ENCODE peak calls at places on chromosomes 4 and X, in seven cellular contexts. L is lung, M is testis, E is mucosa of descending colon, Z is GM12878, H is fibroblast of mammary gland, Y is A549. P is an unnamed sample.

GRCh38 chrX:108380222-108380621 is 58.0 kb downstream of the COL4A6 start:
- DNase-seq in H (no peak), L (no peak), Z (no peak), Y (no peak), M (no peak), E (no peak), P (no peak)

GRCh38 chrX:148741441-148741840 is 241.0 kb downstream of the AFF2 start:
- DNase-seq in Z (no peak), L (no peak), E (no peak), Y (no peak), H (no peak), M (peak), P (no peak)

GRCh38 chrX:1118572-1119199 is 93.8 kb downstream of the CRLF2 start:
- DNase-seq in Z (no peak), E (no peak), Y (no peak), M (no peak), L (no peak), H (no peak), P (no peak)

GRCh38 chrX:9327747-9328145 is 137.1 kb upstream of the TBL1X start:
- DNase-seq in H (peak), E (no peak), M (no peak), Z (no peak), Y (peak), L (no peak), P (no peak)

GRCh38 chr4:10783351-10783750 is 98.8 kb upstream of the CLNK start:
- DNase-seq in L (no peak), Z (no peak), M (peak), E (no peak), Y (no peak), H (peak), P (no peak)

GRCh38 chr4:40337081-40337480 is 1.9 kb downstream of the CHRNA9 start:
- DNase-seq in Z (no peak), M (no peak), E (no peak), L (no peak), Y (no peak), H (no peak), P (no peak)

GRCh38 chrX:134868766-134869495 is 121.9 kb upstream of the SMIM10 start:
- DNase-seq in E (no peak), Y (peak), L (no peak), H (peak), M (no peak), Z (no peak), P (no peak)

GRCh38 chr4:110510955-110511544 is 35.1 kb downstream of the ENPEP start:
- DNase-seq in E (no peak), Z (no peak), Y (peak), M (no peak), H (peak), L (no peak), P (peak)

GRCh38 chr4:6763330-6763851 is 19.1 kb upstream of the KIAA0232 start:
- DNase-seq in L (no peak), H (no peak), Z (no peak), Y (peak), M (no peak), E (peak), P (no peak)

GRCh38 chr4:139872274-139872673 is 206.7 kb downstream of the MGST2 start:
- DNase-seq in E (no peak), H (peak), L (no peak), Z (no peak), Y (peak), M (no peak), P (no peak)

GRCh38 chr4:20638825-20639224 is 61.4 kb upstream of the PACRGL start:
- DNase-seq in M (no peak), Z (no peak), E (no peak), Y (no peak), H (no peak), L (no peak), P (no peak)

GRCh38 chr4:138832563-138832962 is 183.0 kb upstream of the NOCT start:
- DNase-seq in M (no peak), H (no peak), E (no peak), Z (no peak), L (no peak), Y (no peak), P (no peak)

DNA sequence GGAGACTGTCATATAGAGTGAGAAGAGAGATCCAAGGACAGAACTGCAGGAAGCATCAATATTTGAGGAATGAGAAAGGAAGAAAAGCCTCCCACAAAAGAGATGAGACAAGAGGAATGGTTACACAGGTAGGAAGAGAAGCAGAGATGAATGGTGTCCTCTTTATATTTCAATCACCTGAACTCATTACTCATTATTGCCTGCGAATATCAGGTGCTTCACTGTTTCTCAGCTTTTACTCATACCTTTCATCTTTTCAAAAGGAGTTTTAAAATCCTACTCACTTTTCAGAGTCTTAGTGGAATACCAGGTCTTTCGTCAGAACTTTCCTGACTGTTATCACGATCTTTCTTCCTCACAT is 14.9 kb upstream of the SEC24D start:
- DNase-seq in L (no peak), Z (no peak), H (no peak), M (no peak), Y (no peak), E (no peak), P (no peak)
- H3K4me3 ChIP-seq in L (peak), Z (peak), H (no peak), M (peak), Y (no peak), E (no peak), P (peak)

GRCh38 chr4:107044170-107044569 is 8.1 kb upstream of the DKK2 start:
- DNase-seq in L (no peak), M (peak), H (peak), Z (no peak), E (no peak), Y (no peak), P (no peak)
- TF ChIP-seq CTCF in L (no peak), M (no peak), H (peak), Z (no peak), E (no peak), Y (no peak), P (no peak)

GRCh38 chr4:153434190-153434589 is 32.0 kb upstream of the TMEM131L start:
- DNase-seq in Y (no peak), Z (no peak), E (no peak), M (no peak), L (no peak), H (no peak), P (peak)

GRCh38 chr4:153440475-153440874 is 25.7 kb upstream of the TMEM131L start:
- DNase-seq in L (no peak), Y (no peak), E (no peak), Z (peak), H (no peak), M (no peak), P (peak)

GRCh38 chr4:153433753-153434105 is 32.4 kb upstream of the TMEM131L start:
- DNase-seq in L (no peak), M (no peak), Y (no peak), Z (no peak), E (no peak), H (no peak), P (no peak)

GRCh38 chr4:153439831-153440230 is 26.3 kb upstream of the TMEM131L start:
- DNase-seq in M (no peak), L (no peak), H (no peak), E (no peak), Z (no peak), Y (no peak), P (no peak)

DNA sequence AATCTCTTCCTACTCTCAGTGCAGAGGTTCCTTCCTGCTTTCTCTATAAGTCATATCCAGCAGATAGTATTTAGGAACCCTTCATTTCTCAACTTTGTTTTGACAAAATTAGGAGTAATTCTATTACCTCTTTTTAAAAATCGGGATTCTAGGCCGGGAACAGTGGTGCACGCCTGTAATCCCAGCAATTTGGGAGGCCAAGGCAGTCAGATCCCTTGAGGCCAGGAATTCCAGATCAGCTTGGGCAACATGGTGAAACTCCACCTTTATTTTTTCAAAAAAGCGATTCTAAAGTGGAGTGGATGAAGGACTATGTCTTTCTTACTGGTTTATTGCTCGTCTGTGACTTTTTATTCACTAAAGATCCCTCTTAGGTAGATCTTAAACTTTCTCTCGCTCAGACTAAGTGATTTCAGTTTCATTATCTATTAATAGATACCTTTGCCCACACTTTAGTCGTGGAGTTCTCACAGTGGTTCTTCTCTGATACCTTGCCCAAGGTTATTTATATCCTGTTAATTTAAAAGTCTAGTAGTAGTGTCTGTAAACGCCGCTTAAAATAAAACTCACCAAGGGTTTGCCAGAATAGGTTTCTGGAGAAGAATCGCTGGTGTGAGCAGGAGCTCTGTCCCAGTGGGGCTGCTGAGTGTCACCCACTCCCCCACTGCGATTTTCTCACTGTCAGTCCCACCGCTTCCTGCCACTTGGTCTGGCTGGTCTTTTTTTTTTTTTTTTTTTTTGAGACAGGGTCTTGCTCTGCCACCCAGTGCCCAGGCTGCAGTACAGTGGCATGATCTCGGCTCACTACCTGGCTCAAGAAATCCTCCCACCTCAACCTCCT is 27.0 kb upstream of the TMEM131L start:
- DNase-seq in H (no peak), Z (peak), Y (no peak), M (no peak), E (no peak), L (no peak), P (peak)
- H3K4me3 ChIP-seq in H (no peak), Z (peak), Y (no peak), M (no peak), E (no peak), L (no peak), P (peak)

DNA sequence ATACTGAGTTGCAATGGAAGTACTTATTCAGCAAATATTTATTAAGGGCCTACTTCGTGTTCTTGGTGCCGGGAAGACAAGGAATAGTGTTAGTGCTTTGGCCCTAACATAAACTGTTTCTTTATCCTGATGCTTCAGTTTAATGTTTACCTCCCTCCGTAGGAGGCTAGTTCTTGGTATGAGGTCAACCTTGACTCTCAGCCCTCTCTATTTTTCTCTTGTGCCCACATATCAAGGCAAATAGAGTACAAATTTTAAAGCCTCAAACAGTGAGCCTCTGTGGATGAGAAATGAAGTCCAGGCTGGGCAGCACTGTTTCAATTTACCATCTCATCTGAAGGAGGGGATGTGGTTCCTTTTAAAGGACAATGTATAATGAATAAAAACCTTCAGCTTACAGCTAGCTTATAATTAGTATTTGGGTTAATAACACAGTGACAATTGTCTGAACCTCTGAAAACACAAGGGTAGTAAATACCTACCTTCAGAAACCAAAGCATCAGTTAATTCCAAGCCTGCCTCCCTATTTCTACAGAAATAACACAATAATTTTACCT is 68.5 kb downstream of the SH3RF1 start:
- DNase-seq in M (no peak), L (no peak), E (no peak), H (no peak), Z (no peak), Y (no peak), P (no peak)
- TF ChIP-seq CTCF in M (no peak), L (no peak), E (no peak), H (no peak), Z (no peak), Y (no peak), P (no peak)

P was measured in GM12865.